ENCODE peak calls at places on chromosomes 5 and 9, in four cellular contexts. O, B, R and E are unnamed samples.

GRCh38 chr5:73218552-73219171 is 45.7 kb downstream of the TMEM174 start:
- DNase-seq in R (no peak), O (no peak), B (no peak), E (peak)

GRCh38 chr9:129522351-129522750 is 98.5 kb downstream of the C9orf50 start:
- DNase-seq in O (no peak), R (no peak), B (no peak), E (no peak)

GRCh38 chr9:136567651-136568287 is 21.9 kb upstream of the NOTCH1 start:
- DNase-seq in O (peak), B (peak), R (peak), E (no peak)

GRCh38 chr5:852431-853401 is 1.9 kb upstream of the ZDHHC11 start:
- DNase-seq in O (no peak), R (no peak), B (no peak), E (no peak)

GRCh38 chr5:131589510-131590348 is 45.3 kb downstream of the RAPGEF6 start:
- DNase-seq in R (peak), O (peak), B (peak), E (peak)

GRCh38 chr9:136634904-136635303 is 27.8 kb upstream of the EGFL7 start:
- DNase-seq in R (no peak), B (no peak), O (no peak), E (no peak)

GRCh38 chr5:10863763-10864383 is 102.8 kb upstream of the DAP start:
- DNase-seq in O (peak), R (peak), B (peak), E (peak)

GRCh38 chr5:65127181-65127901 is 354.4 kb downstream of the ADAMTS6 start:
- DNase-seq in R (no peak), B (no peak), O (no peak), E (peak)

GRCh38 chr5:134111741-134112647 is 2.5 kb upstream of the TCF7 start:
- DNase-seq in B (no peak), O (peak), R (no peak), E (no peak)

GRCh38 chr5:8949908-8950307 is 596.0 kb downstream of the SEMA5A start:
- DNase-seq in B (no peak), R (no peak), O (no peak), E (no peak)

GRCh38 chr5:110727025-110727314 is 499 bp upstream of the TMEM232 start:
- DNase-seq in R (peak), B (no peak), O (peak), E (no peak)

GRCh38 chr5:103218164-103218563 is 40.4 kb upstream of the MACIR start:
- DNase-seq in B (no peak), R (peak), O (no peak), E (no peak)

GRCh38 chr5:23208959-23209431 is 298.4 kb upstream of the PRDM9 start:
- DNase-seq in O (peak), R (peak), B (peak), E (peak)

GRCh38 chr9:23728736-23729135 is 97.3 kb downstream of the ELAVL2 start:
- DNase-seq in B (no peak), O (no peak), R (no peak), E (no peak)

DNA sequence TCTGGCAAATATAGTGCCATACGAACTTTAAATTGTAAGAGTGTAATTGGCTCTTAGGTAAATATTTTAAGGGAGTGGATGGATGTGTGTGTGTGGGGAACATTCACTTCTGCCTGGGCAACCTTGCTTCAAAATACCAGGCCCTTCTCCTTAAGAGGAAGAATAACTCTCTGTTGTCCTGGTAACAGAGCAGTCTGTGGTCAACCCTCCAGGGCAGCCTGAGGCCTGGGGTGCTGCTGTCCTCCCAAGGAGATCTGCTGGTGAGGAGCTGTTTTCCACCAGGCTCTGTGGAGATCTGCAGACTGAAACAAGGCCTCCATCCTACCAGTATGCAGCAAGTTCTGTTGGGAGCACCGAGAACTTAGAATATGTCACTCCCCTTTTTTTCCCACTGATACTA is 325.2 kb downstream of the PSAT1 start:
- DNase-seq in B (no peak), O (no peak), R (no peak), E (no peak)
- TF ChIP-seq SP1 in B (no peak), O (no peak), R (no peak), E (no peak)

GRCh38 chr5:137088175-137088574 is 411.0 kb downstream of the SPOCK1 start:
- DNase-seq in R (no peak), B (no peak), O (no peak), E (no peak)
- TF ChIP-seq ELF4 in R (no peak), B (no peak), O (no peak), E (no peak)

GRCh38 chr5:145978171-145978570 is 41.8 kb downstream of the SH3RF2 start:
- DNase-seq in B (no peak), O (no peak), R (no peak), E (no peak)

GRCh38 chr5:145975001-145975360 is 38.6 kb downstream of the SH3RF2 start:
- DNase-seq in R (no peak), B (no peak), O (no peak), E (no peak)

GRCh38 chr5:145975361-145976066 is 39.1 kb downstream of the SH3RF2 start:
- DNase-seq in O (no peak), R (peak), B (no peak), E (peak)

GRCh38 chr5:145978672-145979071 is 42.3 kb downstream of the SH3RF2 start:
- DNase-seq in O (no peak), B (no peak), R (no peak), E (no peak)

GRCh38 chr5:145976431-145977155 is 40.2 kb downstream of the SH3RF2 start:
- DNase-seq in O (no peak), R (no peak), B (no peak), E (no peak)
- TF ChIP-seq SP1 in O (no peak), R (no peak), B (no peak), E (no peak)

GRCh38 chr9:2055203-2055658 is 40.1 kb downstream of the SMARCA2 start:
- DNase-seq in R (no peak), B (no peak), O (no peak), E (no peak)
- TF ChIP-seq ELF4 in R (no peak), B (no peak), O (no peak), E (no peak)

GRCh38 chr5:53302524-53302923 is 177.9 kb upstream of the FST start:
- DNase-seq in B (no peak), R (no peak), O (no peak), E (no peak)
- TF ChIP-seq SP1 in B (no peak), R (no peak), O (no peak), E (no peak)

DNA sequence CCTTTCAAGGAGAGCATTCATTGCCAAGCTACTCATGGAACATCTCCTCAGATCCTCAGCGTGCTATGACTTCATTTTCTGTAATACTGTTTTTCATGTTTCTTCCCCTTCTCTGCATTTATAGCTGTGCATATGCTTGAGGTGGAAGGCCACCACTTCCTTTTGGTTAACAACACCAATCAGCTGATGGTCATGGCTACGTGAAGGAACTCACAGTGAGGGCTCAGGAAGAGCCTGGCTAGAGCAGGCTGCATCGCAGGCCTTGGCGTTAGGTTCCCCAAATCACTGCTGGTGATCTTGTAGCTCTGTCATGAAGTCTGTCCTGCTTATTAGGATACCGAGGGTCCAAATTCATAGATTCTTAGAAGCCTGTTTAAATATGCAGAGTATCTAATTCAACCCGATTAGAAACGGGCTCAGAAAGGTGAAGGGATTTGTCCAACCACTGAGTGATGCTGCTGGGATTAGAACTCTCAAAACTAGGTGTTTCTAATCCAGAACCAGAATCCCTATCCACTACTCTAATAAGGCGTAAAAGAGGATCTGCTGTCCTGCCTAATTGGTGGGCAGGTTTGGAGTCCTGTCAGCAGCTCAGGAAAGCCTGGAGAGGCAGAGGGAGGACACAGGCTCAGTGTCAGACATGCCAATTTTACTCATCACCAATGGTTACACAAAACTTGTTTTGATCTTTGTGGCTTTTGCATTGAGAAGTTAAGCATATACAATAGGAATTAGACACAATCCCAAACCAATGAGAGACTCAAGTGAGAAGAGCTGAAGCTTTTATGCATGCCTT is 7.5 kb downstream of the SYK start:
- DNase-seq in B (no peak), R (no peak), O (no peak), E (no peak)
- TF ChIP-seq ELF4 in B (no peak), R (no peak), O (no peak), E (no peak)

DNA sequence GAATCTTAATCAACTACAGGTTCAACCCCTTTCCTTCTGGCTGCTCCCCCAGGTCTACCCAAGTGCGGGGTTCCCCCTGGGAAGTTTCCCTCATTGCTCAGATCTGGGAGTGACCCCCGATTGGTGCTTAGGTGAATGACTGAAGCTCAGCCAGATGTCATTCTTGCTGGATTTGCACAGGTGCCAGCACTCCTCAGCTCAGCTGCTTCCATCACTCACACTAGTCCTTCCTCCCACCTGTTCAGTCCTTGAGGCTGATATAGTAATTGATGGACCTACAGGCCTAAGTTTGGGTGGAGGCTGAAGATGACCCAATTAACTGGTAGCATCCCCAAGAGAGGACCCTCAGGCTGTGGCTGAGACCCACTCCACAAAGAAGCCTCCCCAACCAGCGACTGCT is 32.9 kb downstream of the PRLR start:
- DNase-seq in R (no peak), B (no peak), O (no peak), E (no peak)
- TF ChIP-seq SP1 in R (no peak), B (no peak), O (no peak), E (no peak)

GRCh38 chr5:43065384-43066230 is 25.5 kb upstream of the ANXA2R start:
- DNase-seq in B (peak), R (no peak), O (no peak), E (no peak)
- TF ChIP-seq ELF4 in B (no peak), R (no peak), O (no peak), E (no peak)

GRCh38 chr5:157303667-157304327 is 37.9 kb downstream of the CYFIP2 start:
- DNase-seq in O (peak), B (peak), R (no peak), E (peak)
- TF ChIP-seq SP1 in O (no peak), B (no peak), R (no peak), E (no peak)

GRCh38 chr9:86135374-86135773 is 36.0 kb upstream of the GOLM1 start:
- DNase-seq in B (no peak), R (no peak), O (no peak), E (no peak)
- TF ChIP-seq ELF4 in B (no peak), R (no peak), O (no peak), E (no peak)